ENCODE peak calls at places on chromosomes 12 and 14, in seven cellular contexts. A is spleen, Y is upper lobe of right lung, M is breast epithelium, D is stomach, L is esophagus muscularis mucosa, F is brain microvascular endothelial cell. P is an unnamed sample.

GRCh38 chr12:26273811-26274210 is 78.4 kb downstream of the SSPN start:
- DNase-seq in M (no peak), F (no peak), Y (no peak), L (no peak), D (no peak), A (no peak), P (no peak)

GRCh38 chr12:2288001-2288400 is 235.2 kb downstream of the CACNA1C start:
- DNase-seq in M (no peak), L (no peak), F (no peak), D (no peak), A (no peak), Y (peak; percentile 60), P (no peak)

GRCh38 chr14:59215353-59215752 is 26.9 kb downstream of the DAAM1 start:
- DNase-seq in D (peak; percentile 85), A (no peak), L (peak; percentile 93), Y (peak; percentile 88), M (peak; percentile 73), F (no peak), P (no peak)

GRCh38 chr12:124279846-124280360 is 15.0 kb upstream of the RFLNA start:
- DNase-seq in M (no peak), Y (no peak), D (no peak), F (no peak), L (no peak), A (no peak), P (no peak)

GRCh38 chr14:47674546-47675238 is 713 bp downstream of the MDGA2 start:
- DNase-seq in L (no peak), D (no peak), A (peak; percentile 64), M (no peak), F (no peak), Y (peak; percentile 50), P (no peak)

GRCh38 chr12:111596985-111597730 is 2.0 kb downstream of the ATXN2 start:
- DNase-seq in M (peak; percentile 61), A (peak; percentile 78), F (peak; percentile 50), L (no peak), Y (peak; percentile 72), D (peak; percentile 65), P (no peak)

GRCh38 chr12:7959278-7960063 is 23.5 kb upstream of the SLC2A3 start:
- DNase-seq in D (no peak), F (no peak), L (no peak), Y (no peak), M (no peak), A (no peak), P (no peak)

GRCh38 chr14:36905272-36906046 is 243.8 kb downstream of the PAX9 start:
- DNase-seq in F (no peak), A (no peak), M (no peak), L (no peak), D (no peak), Y (no peak), P (no peak)

GRCh38 chr14:74527736-74528280 is 34.2 kb downstream of the ISCA2 start:
- DNase-seq in D (no peak), L (no peak), Y (no peak), A (no peak), F (no peak), M (no peak), P (no peak)

GRCh38 chr14:74504874-74505617 is 11.5 kb downstream of the ISCA2 start:
- DNase-seq in A (no peak), F (no peak), D (peak; percentile 15), M (no peak), L (no peak), Y (no peak), P (peak; percentile 82)

GRCh38 chr14:78644824-78645559 is 474.8 kb downstream of the NRXN3 start:
- DNase-seq in D (no peak), F (no peak), L (no peak), Y (no peak), M (no peak), A (no peak), P (no peak)

GRCh38 chr14:99047436-99048110 is 224.4 kb downstream of the BCL11B start:
- DNase-seq in L (no peak), Y (no peak), D (no peak), A (no peak), M (no peak), F (no peak), P (no peak)

GRCh38 chr12:68292157-68292940 is 38.9 kb upstream of the IL22 start:
- DNase-seq in Y (no peak), A (no peak), D (no peak), L (no peak), F (no peak), M (no peak), P (no peak)

GRCh38 chr12:124847675-124848074 is 16.0 kb downstream of the SCARB1 start:
- DNase-seq in L (no peak), M (no peak), A (no peak), Y (no peak), F (no peak), D (no peak), P (no peak)

GRCh38 chr12:122094261-122094734 is 15.7 kb downstream of the MLXIP start:
- DNase-seq in F (no peak), M (no peak), A (no peak), Y (no peak), L (no peak), D (no peak), P (no peak)

GRCh38 chr14:63787995-63788946 is 60.4 kb upstream of the SGPP1 start:
- DNase-seq in F (no peak), A (no peak), L (no peak), D (no peak), Y (no peak), M (no peak), P (no peak)

GRCh38 chr14:50871914-50872732 is at the start of gene ABHD12B:
- DNase-seq in Y (no peak), F (no peak), L (no peak), A (peak; percentile 79), D (no peak), M (no peak), P (no peak)

GRCh38 chr12:66203820-66204219 is 14.8 kb downstream of the IRAK3 start:
- DNase-seq in F (no peak), M (no peak), D (no peak), Y (no peak), A (no peak), L (no peak), P (no peak)

GRCh38 chr12:122609696-122610095 is 82.6 kb downstream of the KNTC1 start:
- DNase-seq in F (no peak), L (no peak), A (no peak), D (no peak), M (no peak), Y (no peak), P (no peak)

GRCh38 chr14:54823757-54824549 is 78.7 kb downstream of the GCH1 start:
- DNase-seq in L (no peak), A (no peak), M (no peak), D (no peak), Y (no peak), F (no peak), P (no peak)

GRCh38 chr12:42730286-42730685 is 140.7 kb upstream of the PRICKLE1 start:
- DNase-seq in D (no peak), A (no peak), Y (no peak), F (peak; percentile 33), M (no peak), L (no peak), P (no peak)

GRCh38 chr12:93279849-93280412 is 97.8 kb upstream of the NUDT4 start:
- DNase-seq in L (no peak), D (no peak), F (peak; percentile 5), Y (no peak), M (no peak), A (no peak), P (no peak)

GRCh38 chr14:51395361-51395849 is 155.4 kb downstream of the TMX1 start:
- DNase-seq in F (peak; percentile 79), M (peak; percentile 59), L (no peak), A (no peak), Y (no peak), D (no peak), P (no peak)

GRCh38 chr14:103155013-103155412 is 31.8 kb downstream of the TNFAIP2 start:
- DNase-seq in A (no peak), Y (peak; percentile 82), F (no peak), L (no peak), D (peak; percentile 52), M (no peak), P (no peak)

GRCh38 chr12:11895421-11896064 is 175.2 kb upstream of the BCL2L14 start:
- DNase-seq in L (no peak), M (no peak), D (no peak), F (no peak), Y (no peak), A (no peak), P (no peak)

GRCh38 chr12:71125515-71125914 is 32.3 kb downstream of the TSPAN8 start:
- DNase-seq in M (no peak), L (no peak), Y (no peak), F (no peak), D (no peak), A (no peak), P (no peak)
- TF ChIP-seq CTCF in M (no peak), L (no peak), Y (no peak), F (peak; percentile 16), D (no peak), A (no peak), P (no peak)

GRCh38 chr12:51943346-51943745 is 8.2 kb upstream of the ACVR1B start:
- DNase-seq in Y (no peak), M (no peak), L (no peak), A (no peak), F (no peak), D (peak; percentile 9), P (peak; percentile 32)

GRCh38 chr12:51941669-51942455 is 9.6 kb upstream of the ACVR1B start:
- DNase-seq in M (no peak), L (no peak), Y (no peak), D (peak; percentile 4), F (no peak), A (no peak), P (peak; percentile 53)

GRCh38 chr12:51941011-51941561 is 10.4 kb upstream of the ACVR1B start:
- DNase-seq in M (no peak), A (no peak), F (peak; percentile 55), D (peak; percentile 7), Y (no peak), L (no peak), P (peak; percentile 78)

GRCh38 chr12:51944608-51945233 is 6.8 kb upstream of the ACVR1B start:
- DNase-seq in D (no peak), M (no peak), A (no peak), L (no peak), F (no peak), Y (no peak), P (no peak)

GRCh38 chr12:51942501-51943000 is 8.9 kb upstream of the ACVR1B start:
- DNase-seq in D (peak; percentile 10), Y (no peak), F (no peak), L (no peak), M (no peak), A (no peak), P (peak; percentile 72)
- TF ChIP-seq CTCF in D (no peak), Y (no peak), F (no peak), L (no peak), M (no peak), A (no peak), P (no peak)

GRCh38 chr14:101358726-101359125 is 202.6 kb upstream of the DIO3 start:
- DNase-seq in M (no peak), L (peak; percentile 53), Y (no peak), D (no peak), F (no peak), A (peak; percentile 62), P (peak; percentile 78)
- TF ChIP-seq CTCF in M (no peak), L (no peak), Y (no peak), D (no peak), F (no peak), A (no peak), P (no peak)

DNA sequence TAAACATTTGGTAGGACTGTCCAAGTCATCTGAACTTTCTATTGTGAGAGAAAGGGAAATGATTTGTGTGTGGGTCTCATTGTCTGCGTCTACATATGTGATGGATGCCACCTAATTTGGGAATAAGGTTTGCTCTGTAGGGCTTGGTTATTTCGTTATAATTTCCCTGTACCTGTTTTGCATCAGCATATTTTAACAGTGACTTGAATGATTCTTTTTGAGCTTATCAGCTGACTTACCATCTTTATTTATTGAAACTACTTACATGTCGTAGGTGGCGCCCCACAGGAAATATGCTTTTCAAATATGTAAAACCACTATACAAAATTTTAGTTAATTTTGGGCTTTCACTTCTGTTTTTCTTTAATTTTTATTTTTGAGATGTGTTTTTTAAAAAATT is 56.5 kb upstream of the BCAT1 start:
- DNase-seq in F (no peak), L (no peak), A (no peak), D (no peak), Y (no peak), M (no peak), P (no peak)
- TF ChIP-seq CTCF in F (no peak), L (no peak), A (no peak), D (no peak), Y (no peak), M (no peak), P (no peak)